ENCODE peak calls at places on chromosome 7, in five cellular contexts. M is NCI-H1105, U is AG09309, Y is GM23338, V is GM12865. T is an unnamed sample.

GRCh38 chr7:33143996-33144718 is 14.8 kb downstream of the BBS9 start:
- DNase-seq in M (no peak), U (no peak), Y (no peak), V (peak), T (no peak)

GRCh38 chr7:7315851-7316250 is 133.5 kb downstream of the C1GALT1 start:
- DNase-seq in M (no peak), U (no peak), Y (no peak), V (no peak), T (no peak)

GRCh38 chr7:37467017-37467416 is 18.4 kb upstream of the ELMO1 start:
- DNase-seq in M (no peak), U (no peak), Y (no peak), V (peak), T (no peak)

GRCh38 chr7:128120976-128121490 is 89.8 kb upstream of the LRRC4 start:
- DNase-seq in M (no peak), U (no peak), Y (no peak), V (no peak), T (no peak)

GRCh38 chr7:55887786-55888185 is 530 bp downstream of the ZNF713 start:
- DNase-seq in M (peak), U (no peak), Y (no peak), V (no peak), T (peak)

GRCh38 chr7:20240080-20240926 is 23.1 kb upstream of the MACC1 start:
- DNase-seq in M (no peak), U (no peak), Y (no peak), V (peak), T (no peak)

GRCh38 chr7:151133266-151133985 is 34.1 kb downstream of the GBX1 start:
- DNase-seq in M (no peak), U (no peak), Y (no peak), V (no peak), T (no peak)

GRCh38 chr7:99365318-99366141 is 9.0 kb upstream of the ARPC1B start:
- DNase-seq in M (no peak), U (no peak), Y (peak), V (peak), T (no peak)

GRCh38 chr7:4257390-4258111 is 424.5 kb upstream of the FOXK1 start:
- DNase-seq in M (no peak), U (no peak), Y (no peak), V (no peak), T (no peak)